ENCODE peak calls at places on chromosome 20, in eight cellular contexts. I is sigmoid colon, Y is neural crest cell, F is adrenal gland, P is ascending aorta, U is left lung, R is PC-3, E is astrocyte. O is an unnamed sample.

GRCh38 chr20:15882553-15882952 is 690.7 kb downstream of the KIF16B start:
- DNase-seq in I (no peak), Y (no peak), F (no peak), P (no peak), U (no peak), R (peak), E (no peak), O (no peak)

GRCh38 chr20:5918856-5919633 is 31.3 kb downstream of the TRMT6 start:
- DNase-seq in I (no peak), Y (no peak), F (no peak), P (no peak), U (no peak), R (peak), E (peak), O (peak)

GRCh38 chr20:53294804-53295203 is 298.8 kb downstream of the ZNF217 start:
- DNase-seq in I (no peak), Y (no peak), F (no peak), P (no peak), U (no peak), R (no peak), E (peak), O (no peak)

GRCh38 chr20:51732454-51732791 is 35.8 kb downstream of the ATP9A start:
- DNase-seq in I (no peak), Y (no peak), F (no peak), P (no peak), U (no peak), R (peak), E (peak), O (no peak)

GRCh38 chr20:61297981-61298380 is 45.9 kb downstream of the CDH4 start:
- DNase-seq in I (no peak), Y (no peak), F (no peak), P (no peak), U (no peak), R (peak), E (peak), O (peak)

GRCh38 chr20:64079273-64080012 is at the start of gene RGS19:
- DNase-seq in I (peak), Y (peak), F (peak), P (peak), U (peak), R (peak), E (peak), O (peak)

GRCh38 chr20:58636983-58637421 is 14.1 kb upstream of the STX16 start:
- DNase-seq in I (peak), Y (no peak), F (no peak), P (peak), U (peak), R (no peak), E (no peak), O (no peak)

GRCh38 chr20:58058421-58059140 is 169.9 kb downstream of the ANKRD60 start:
- DNase-seq in I (no peak), Y (no peak), F (no peak), P (peak), U (no peak), R (no peak), E (no peak), O (no peak)

GRCh38 chr20:56328861-56329260 is 29.9 kb upstream of the FAM210B start:
- DNase-seq in I (no peak), Y (peak), F (peak), P (no peak), U (no peak), R (peak), E (no peak), O (peak)

GRCh38 chr20:56843817-56844216 is 214.7 kb downstream of the TFAP2C start:
- DNase-seq in I (no peak), Y (no peak), F (no peak), P (no peak), U (no peak), R (peak), E (no peak), O (peak)

GRCh38 chr20:10558635-10559187 is 115.1 kb downstream of the JAG1 start:
- DNase-seq in I (no peak), Y (no peak), F (no peak), P (peak), U (no peak), R (peak), E (peak), O (peak)

GRCh38 chr20:63014710-63015109 is 7.9 kb upstream of the BHLHE23 start:
- DNase-seq in I (no peak), Y (peak), F (no peak), P (no peak), U (no peak), R (no peak), E (no peak), O (no peak)

GRCh38 chr20:45944965-45945677 is 10.6 kb downstream of the PCIF1 start:
- DNase-seq in I (no peak), Y (no peak), F (no peak), P (no peak), U (no peak), R (no peak), E (no peak), O (no peak)

GRCh38 chr20:6575912-6576391 is 191.5 kb upstream of the BMP2 start:
- DNase-seq in I (no peak), Y (no peak), F (no peak), P (no peak), U (no peak), R (peak), E (peak), O (no peak)

GRCh38 chr20:45867811-45868176 is 10.4 kb downstream of the ZSWIM3 start:
- DNase-seq in I (no peak), Y (no peak), F (no peak), P (no peak), U (no peak), R (peak), E (peak), O (no peak)

GRCh38 chr20:1307571-1307971 is 21.4 kb downstream of the SDCBP2 start:
- DNase-seq in I (no peak), Y (no peak), F (no peak), P (no peak), U (no peak), R (no peak), E (no peak), O (no peak)

GRCh38 chr20:7980332-7981046 is 39.1 kb downstream of the TMX4 start:
- DNase-seq in I (no peak), Y (peak), F (peak), P (no peak), U (no peak), R (peak), E (peak), O (peak)

GRCh38 chr20:33994624-33994913 is 858 bp downstream of the RALY start:
- DNase-seq in I (no peak), Y (no peak), F (no peak), P (no peak), U (no peak), R (no peak), E (no peak), O (no peak)

GRCh38 chr20:728022-728944 is 40.0 kb downstream of the SLC52A3 start:
- DNase-seq in I (no peak), Y (peak), F (peak), P (no peak), U (peak), R (peak), E (peak), O (no peak)

GRCh38 chr20:1330075-1330830 is 1.3 kb upstream of the SDCBP2 start:
- DNase-seq in I (peak), Y (no peak), F (peak), P (no peak), U (peak), R (peak), E (no peak), O (peak)

GRCh38 chr20:32960849-32961731 is 43.1 kb downstream of the SUN5 start:
- DNase-seq in I (peak), Y (no peak), F (no peak), P (no peak), U (no peak), R (no peak), E (no peak), O (no peak)

GRCh38 chr20:33177866-33178265 is 9.9 kb downstream of the BPIFA2 start:
- DNase-seq in I (no peak), Y (no peak), F (no peak), P (no peak), U (no peak), R (no peak), E (no peak), O (no peak)

GRCh38 chr20:46330072-46330763 is 21.9 kb upstream of the CDH22 start:
- DNase-seq in I (no peak), Y (no peak), F (no peak), P (no peak), U (no peak), R (no peak), E (no peak), O (no peak)

GRCh38 chr20:62122659-62123449 is 579 bp downstream of the LSM14B start:
- DNase-seq in I (peak), Y (no peak), F (peak), P (no peak), U (no peak), R (peak), E (no peak), O (peak)

GRCh38 chr20:1946762-1947534 is 46.9 kb downstream of the PDYN start:
- DNase-seq in I (peak), Y (peak), F (no peak), P (peak), U (peak), R (no peak), E (peak), O (no peak)

GRCh38 chr20:2836035-2836434 is 4.4 kb downstream of the PCED1A start:
- DNase-seq in I (no peak), Y (no peak), F (no peak), P (no peak), U (no peak), R (no peak), E (no peak), O (no peak)

GRCh38 chr20:38880952-38881735 is 45.1 kb upstream of the FAM83D start:
- DNase-seq in I (no peak), Y (no peak), F (no peak), P (no peak), U (no peak), R (no peak), E (no peak), O (no peak)

GRCh38 chr20:57990396-57990987 is 238.0 kb downstream of the ANKRD60 start:
- DNase-seq in I (no peak), Y (no peak), F (no peak), P (no peak), U (no peak), R (peak), E (peak), O (peak)

GRCh38 chr20:25696384-25697131 is at the start of gene ZNF337:
- DNase-seq in I (peak), Y (peak), F (peak), P (peak), U (peak), R (peak), E (peak), O (peak)

GRCh38 chr20:8144282-8145245 is 12.5 kb downstream of the PLCB1 start:
- DNase-seq in I (no peak), Y (no peak), F (peak), P (no peak), U (no peak), R (peak), E (peak), O (peak)

GRCh38 chr20:37630161-37630560 is 63.7 kb upstream of the CTNNBL1 start:
- DNase-seq in I (no peak), Y (no peak), F (peak), P (no peak), U (no peak), R (no peak), E (no peak), O (no peak)

GRCh38 chr20:45341579-45341938 is 6.7 kb downstream of the SDC4 start:
- DNase-seq in I (no peak), Y (no peak), F (peak), P (no peak), U (no peak), R (no peak), E (no peak), O (peak)

GRCh38 chr20:59664389-59665055 is 60.2 kb downstream of the PHACTR3 start:
- DNase-seq in I (no peak), Y (no peak), F (peak), P (no peak), U (no peak), R (no peak), E (no peak), O (no peak)

GRCh38 chr20:35734777-35735649 is 7.0 kb downstream of the RBM39 start:
- DNase-seq in I (no peak), Y (no peak), F (no peak), P (no peak), U (no peak), R (no peak), E (no peak), O (no peak)

GRCh38 chr20:51691703-51692102 is 76.5 kb downstream of the ATP9A start:
- DNase-seq in I (no peak), Y (no peak), F (no peak), P (no peak), U (no peak), R (no peak), E (no peak), O (no peak)

GRCh38 chr20:31934968-31935764 is 16.7 kb downstream of the PDRG1 start:
- DNase-seq in I (no peak), Y (no peak), F (no peak), P (no peak), U (no peak), R (no peak), E (no peak), O (no peak)
- TF ChIP-seq CTCF in I (no peak), Y (no peak), F (no peak), P (no peak), U (no peak), R (peak), E (no peak), O (no peak)

DNA sequence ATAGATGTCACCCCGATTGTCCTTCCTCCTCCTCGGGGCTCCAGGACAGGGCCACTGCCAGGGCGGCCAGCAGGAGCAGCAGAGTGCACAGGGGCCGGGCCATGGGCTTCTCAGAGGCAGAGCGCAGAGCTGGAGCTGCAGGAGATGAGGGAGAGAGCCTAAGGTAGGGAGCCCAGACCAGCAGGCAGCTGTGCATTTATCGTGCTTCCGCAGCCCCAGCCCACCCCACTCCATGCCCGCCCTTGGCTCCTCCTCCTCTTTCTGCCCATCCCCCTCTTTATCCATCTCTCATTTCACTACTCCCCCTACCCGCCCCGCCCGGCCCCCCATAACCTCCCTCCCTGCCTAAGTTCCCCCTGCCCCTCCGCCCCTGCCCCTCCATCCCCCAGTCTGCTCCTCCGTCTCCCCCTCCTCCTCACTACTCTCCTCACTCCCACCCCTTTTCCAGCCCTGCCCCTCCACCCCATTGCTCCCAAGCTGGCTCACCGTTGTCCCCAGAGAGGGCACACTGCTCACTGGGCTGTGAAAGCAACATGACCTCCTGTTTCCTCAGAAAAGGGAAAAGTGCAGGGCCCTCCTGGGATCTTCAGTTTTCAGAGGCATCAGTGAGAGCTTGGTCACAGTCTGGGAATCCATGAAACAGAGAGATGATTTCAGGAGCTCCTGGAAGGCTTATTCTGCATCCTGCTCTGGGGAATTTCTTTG is 25.5 kb upstream of the CST1 start:
- DNase-seq in I (no peak), Y (no peak), F (no peak), P (no peak), U (no peak), R (no peak), E (no peak), O (no peak)
- TF ChIP-seq CTCF in I (no peak), Y (no peak), F (no peak), P (no peak), U (no peak), R (no peak), E (no peak), O (no peak)

GRCh38 chr20:44056010-44056698 is 130.8 kb downstream of the JPH2 start:
- DNase-seq in I (peak), Y (no peak), F (no peak), P (no peak), U (no peak), R (peak), E (no peak), O (peak)
- TF ChIP-seq CTCF in I (no peak), Y (peak), F (peak), P (no peak), U (no peak), R (peak), E (peak), O (no peak)

DNA sequence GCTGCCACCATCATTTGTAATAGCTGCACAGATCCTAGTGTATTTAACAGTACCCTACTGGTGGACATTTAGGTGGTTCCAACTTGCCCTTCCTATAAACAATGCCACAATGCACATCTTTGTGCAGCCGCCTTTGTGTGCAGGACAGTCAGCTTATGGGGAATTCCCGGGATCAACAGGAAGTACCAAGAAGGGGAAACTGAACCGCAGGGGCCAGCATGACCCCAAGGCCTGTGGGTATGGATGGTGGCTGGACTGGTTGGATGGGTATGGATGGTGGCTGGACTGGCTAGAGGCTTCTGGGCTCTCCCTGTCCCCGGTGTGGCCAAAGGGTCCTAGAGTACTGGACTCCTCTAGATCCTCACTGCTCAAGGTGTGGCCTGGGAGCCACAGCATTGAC is 46.7 kb downstream of the CEBPB start:
- DNase-seq in I (no peak), Y (no peak), F (no peak), P (no peak), U (no peak), R (peak), E (no peak), O (no peak)
- TF ChIP-seq CTCF in I (no peak), Y (no peak), F (no peak), P (no peak), U (no peak), R (no peak), E (no peak), O (no peak)

GRCh38 chr20:4289875-4290274 is 274.5 kb upstream of the RNF24 start:
- DNase-seq in I (no peak), Y (no peak), F (no peak), P (no peak), U (no peak), R (peak), E (no peak), O (peak)
- TF ChIP-seq CTCF in I (no peak), Y (no peak), F (no peak), P (no peak), U (no peak), R (peak), E (no peak), O (no peak)

DNA sequence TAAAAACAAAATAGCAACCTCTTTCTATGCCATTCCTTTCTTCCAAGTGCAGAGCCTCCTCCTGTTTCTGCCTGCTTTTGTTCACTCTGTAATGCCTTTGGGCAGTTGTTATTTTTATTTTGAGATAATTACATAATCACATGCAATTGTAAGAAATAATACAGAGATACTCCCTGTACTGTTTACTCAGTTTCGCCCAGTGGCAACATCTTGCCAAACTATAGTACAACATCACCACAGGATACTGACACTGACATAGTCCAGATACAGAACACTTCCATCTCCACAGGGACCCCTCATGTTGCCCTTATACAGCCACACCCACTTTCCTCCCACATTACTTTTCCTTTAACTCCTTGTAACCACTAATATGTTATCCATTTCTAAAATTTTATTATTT is 59.7 kb downstream of the BANF2 start:
- DNase-seq in I (no peak), Y (no peak), F (no peak), P (no peak), U (no peak), R (no peak), E (no peak), O (no peak)
- TF ChIP-seq CTCF in I (no peak), Y (no peak), F (no peak), P (no peak), U (no peak), R (no peak), E (no peak), O (no peak)